ENCODE peak calls at places on chromosomes 6 and 20, in four cellular contexts. One of them, this sample, is unnamed.
A peak's percentile ranks its signal among the peaks of the same experiment; 100 is the strongest.

GRCh38 chr6:158050107-158050735 is 68.6 kb downstream of the SYNJ2 start:
- DNase-seq in K562: no peak
- DNase-seq in GM12878: no peak
- DNase-seq in HepG2: no peak
- DNase-seq in this sample: no peak

GRCh38 chr6:34656378-34657036 is 40.1 kb downstream of the ILRUN start:
- DNase-seq in K562: no peak
- DNase-seq in GM12878: peak; percentile 97
- DNase-seq in HepG2: peak; percentile 76
- DNase-seq in this sample: no peak

GRCh38 chr6:135165031-135165430 is 16.1 kb upstream of the MYB start:
- DNase-seq in K562: no peak
- DNase-seq in GM12878: no peak
- DNase-seq in HepG2: no peak
- DNase-seq in this sample: no peak

GRCh38 chr20:50395258-50395729 is 114.9 kb upstream of the PTPN1 start:
- DNase-seq in K562: no peak
- DNase-seq in GM12878: no peak
- DNase-seq in HepG2: no peak
- DNase-seq in this sample: no peak

GRCh38 chr6:35164868-35165267 is 23.7 kb upstream of the TCP11 start:
- DNase-seq in K562: no peak
- DNase-seq in GM12878: no peak
- DNase-seq in HepG2: no peak
- DNase-seq in this sample: no peak

GRCh38 chr20:5073154-5074049 is 46.4 kb downstream of the PCNA start:
- DNase-seq in K562: no peak
- DNase-seq in GM12878: no peak
- DNase-seq in HepG2: peak; percentile 87
- DNase-seq in this sample: peak; percentile 97

GRCh38 chr20:46784450-46785127 is 75.1 kb downstream of the SLC2A10 start:
- DNase-seq in K562: no peak
- DNase-seq in GM12878: no peak
- DNase-seq in HepG2: peak; percentile 29
- DNase-seq in this sample: no peak

GRCh38 chr6:162026843-162027242 is 700.7 kb downstream of the PRKN start:
- DNase-seq in K562: no peak
- DNase-seq in GM12878: no peak
- DNase-seq in HepG2: no peak
- DNase-seq in this sample: no peak

GRCh38 chr6:122553697-122554096 is 56.5 kb upstream of the PKIB start:
- DNase-seq in K562: no peak
- DNase-seq in GM12878: no peak
- DNase-seq in HepG2: no peak
- DNase-seq in this sample: no peak

GRCh38 chr6:112409311-112409710 is 62.2 kb downstream of the RFPL4B start:
- DNase-seq in K562: no peak
- DNase-seq in GM12878: no peak
- DNase-seq in HepG2: no peak
- DNase-seq in this sample: no peak

GRCh38 chr6:53233309-53233708 is 84.7 kb upstream of the GCM1 start:
- DNase-seq in K562: no peak
- DNase-seq in GM12878: no peak
- DNase-seq in HepG2: no peak
- DNase-seq in this sample: no peak

GRCh38 chr20:20969701-20970100 is 136.5 kb downstream of the LINC00237 start:
- DNase-seq in K562: no peak
- DNase-seq in GM12878: no peak
- DNase-seq in HepG2: no peak
- DNase-seq in this sample: no peak

GRCh38 chr6:128036808-128037570 is 136.1 kb upstream of the THEMIS start:
- DNase-seq in K562: no peak
- DNase-seq in GM12878: no peak
- DNase-seq in HepG2: no peak
- DNase-seq in this sample: no peak

GRCh38 chr6:24666097-24666615 is 543 bp downstream of the TDP2 start:
- DNase-seq in K562: peak; percentile 40
- DNase-seq in GM12878: no peak
- DNase-seq in HepG2: no peak
- DNase-seq in this sample: no peak

GRCh38 chr6:147099974-147100373 is 104.2 kb upstream of the STXBP5 start:
- DNase-seq in K562: no peak
- DNase-seq in GM12878: no peak
- DNase-seq in HepG2: no peak
- DNase-seq in this sample: no peak

GRCh38 chr20:24949756-24950127 is 673 bp downstream of the CST7 start:
- DNase-seq in K562: no peak
- DNase-seq in GM12878: no peak
- DNase-seq in HepG2: no peak
- DNase-seq in this sample: no peak

GRCh38 chr20:58852559-58853271 is at the start of gene GNAS:
- DNase-seq in K562: peak; percentile 39
- DNase-seq in GM12878: no peak
- DNase-seq in HepG2: peak; percentile 21
- DNase-seq in this sample: peak; percentile 62

GRCh38 chr6:147909645-147910044 is 401.2 kb downstream of the SAMD5 start:
- DNase-seq in K562: no peak
- DNase-seq in GM12878: no peak
- DNase-seq in HepG2: no peak
- DNase-seq in this sample: no peak

GRCh38 chr20:46823271-46823747 is 71.3 kb upstream of the EYA2 start:
- DNase-seq in K562: no peak
- DNase-seq in GM12878: no peak
- DNase-seq in HepG2: no peak
- DNase-seq in this sample: no peak

GRCh38 chr20:7106910-7107309 is 339.4 kb downstream of the BMP2 start:
- DNase-seq in K562: no peak
- DNase-seq in GM12878: no peak
- DNase-seq in HepG2: no peak
- DNase-seq in this sample: no peak

GRCh38 chr20:43579861-43580793 is 10.6 kb upstream of the IFT52 start:
- DNase-seq in K562: no peak
- DNase-seq in GM12878: no peak
- DNase-seq in HepG2: no peak
- DNase-seq in this sample: no peak

GRCh38 chr6:13289789-13290318 is 38.5 kb downstream of the TBC1D7 start:
- DNase-seq in K562: peak; percentile 21
- DNase-seq in GM12878: no peak
- DNase-seq in HepG2: peak; percentile 98
- DNase-seq in this sample: no peak

GRCh38 chr6:33894438-33894837 is 90.6 kb upstream of the MLN start:
- DNase-seq in K562: no peak
- DNase-seq in GM12878: no peak
- DNase-seq in HepG2: no peak
- DNase-seq in this sample: no peak

GRCh38 chr6:141123497-141123896 is 1009.2 kb upstream of the GJE1 start:
- DNase-seq in K562: no peak
- DNase-seq in GM12878: no peak
- DNase-seq in HepG2: no peak
- DNase-seq in this sample: no peak

GRCh38 chr6:166300357-166300987 is 7.7 kb downstream of the PRR18 start:
- DNase-seq in K562: no peak
- DNase-seq in GM12878: no peak
- DNase-seq in HepG2: no peak
- DNase-seq in this sample: no peak

GRCh38 chr6:36656441-36656840 is 22.1 kb upstream of the CDKN1A start:
- DNase-seq in K562: no peak
- DNase-seq in GM12878: no peak
- DNase-seq in HepG2: no peak
- DNase-seq in this sample: no peak

GRCh38 chr6:36659271-36659670 is 19.2 kb upstream of the CDKN1A start:
- DNase-seq in K562: no peak
- DNase-seq in GM12878: no peak
- DNase-seq in HepG2: no peak
- DNase-seq in this sample: no peak

GRCh38 chr6:36657265-36657664 is 21.2 kb upstream of the CDKN1A start:
- DNase-seq in K562: no peak
- DNase-seq in GM12878: no peak
- DNase-seq in HepG2: no peak
- DNase-seq in this sample: no peak

GRCh38 chr6:36655073-36655847 is 23.3 kb upstream of the CDKN1A start:
- DNase-seq in K562: no peak
- DNase-seq in GM12878: no peak
- DNase-seq in HepG2: no peak
- DNase-seq in this sample: no peak

DNA sequence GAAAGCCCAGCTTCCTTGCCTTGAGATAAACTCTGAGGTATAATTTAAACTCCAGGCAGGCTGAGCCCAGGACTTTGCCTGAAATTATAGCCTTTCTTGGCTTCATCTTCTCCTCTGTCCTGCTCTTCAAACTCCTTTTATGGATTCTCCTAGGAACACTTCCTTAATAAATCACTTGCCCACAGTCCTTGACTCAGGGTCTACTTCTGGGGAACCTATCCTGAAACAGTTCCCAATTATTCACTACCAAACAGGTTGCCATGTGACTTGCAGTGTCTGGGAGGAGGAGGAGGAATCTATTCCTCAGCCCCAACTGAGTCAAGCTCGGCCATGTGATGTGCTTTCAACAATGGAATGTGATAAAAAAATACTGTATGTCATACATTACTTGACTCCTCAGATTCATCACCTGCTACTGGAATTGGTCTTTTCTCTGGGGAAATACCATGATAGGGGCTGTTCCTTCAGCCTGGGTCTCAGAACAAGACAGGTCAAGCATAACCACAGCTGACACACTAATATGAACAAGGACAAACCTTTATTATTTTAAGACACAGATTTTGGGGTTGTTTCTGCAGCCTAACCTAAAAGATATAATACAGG is 20.5 kb upstream of the CDKN1A start:
- DNase-seq in K562: no peak
- DNase-seq in GM12878: no peak
- DNase-seq in HepG2: no peak
- DNase-seq in this sample: no peak
- TF ChIP-seq CHD4 in K562: no peak
- TF ChIP-seq CHD4 in GM12878: no peak
- TF ChIP-seq CHD4 in HepG2: no peak
- TF ChIP-seq CHD4 in this sample: no peak

DNA sequence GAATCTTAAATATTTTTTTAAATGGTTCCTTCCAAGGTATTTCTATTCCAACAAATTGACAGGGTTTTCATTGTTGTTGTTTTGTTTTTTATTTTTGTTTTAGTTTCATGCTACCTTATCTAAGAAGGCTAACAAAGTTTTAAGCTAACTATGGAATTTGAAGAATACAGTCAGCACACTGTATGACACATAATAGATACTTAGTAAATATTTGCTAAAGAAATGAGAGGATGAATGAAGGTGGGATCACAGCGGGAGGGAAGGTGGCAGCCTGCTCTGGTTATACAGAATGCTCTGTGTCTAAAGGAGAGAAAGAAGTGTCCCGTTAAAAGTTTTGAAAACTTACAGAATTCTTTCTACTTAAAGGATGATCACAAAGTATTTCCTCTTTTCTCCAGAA is 43.7 kb upstream of the DST start:
- DNase-seq in K562: no peak
- DNase-seq in GM12878: no peak
- DNase-seq in HepG2: peak; percentile 50
- DNase-seq in this sample: no peak
- TF ChIP-seq CHD2 in K562: no peak
- TF ChIP-seq CHD2 in GM12878: no peak
- TF ChIP-seq CHD2 in HepG2: no peak
- TF ChIP-seq CHD2 in this sample: no peak

GRCh38 chr6:108958900-108959770 is 110.9 kb downstream of the ARMC2 start:
- DNase-seq in K562: no peak
- DNase-seq in GM12878: no peak
- DNase-seq in HepG2: no peak
- DNase-seq in this sample: no peak
- TF ChIP-seq CHD4 in K562: no peak
- TF ChIP-seq CHD4 in GM12878: no peak
- TF ChIP-seq CHD4 in HepG2: no peak
- TF ChIP-seq CHD4 in this sample: no peak

DNA sequence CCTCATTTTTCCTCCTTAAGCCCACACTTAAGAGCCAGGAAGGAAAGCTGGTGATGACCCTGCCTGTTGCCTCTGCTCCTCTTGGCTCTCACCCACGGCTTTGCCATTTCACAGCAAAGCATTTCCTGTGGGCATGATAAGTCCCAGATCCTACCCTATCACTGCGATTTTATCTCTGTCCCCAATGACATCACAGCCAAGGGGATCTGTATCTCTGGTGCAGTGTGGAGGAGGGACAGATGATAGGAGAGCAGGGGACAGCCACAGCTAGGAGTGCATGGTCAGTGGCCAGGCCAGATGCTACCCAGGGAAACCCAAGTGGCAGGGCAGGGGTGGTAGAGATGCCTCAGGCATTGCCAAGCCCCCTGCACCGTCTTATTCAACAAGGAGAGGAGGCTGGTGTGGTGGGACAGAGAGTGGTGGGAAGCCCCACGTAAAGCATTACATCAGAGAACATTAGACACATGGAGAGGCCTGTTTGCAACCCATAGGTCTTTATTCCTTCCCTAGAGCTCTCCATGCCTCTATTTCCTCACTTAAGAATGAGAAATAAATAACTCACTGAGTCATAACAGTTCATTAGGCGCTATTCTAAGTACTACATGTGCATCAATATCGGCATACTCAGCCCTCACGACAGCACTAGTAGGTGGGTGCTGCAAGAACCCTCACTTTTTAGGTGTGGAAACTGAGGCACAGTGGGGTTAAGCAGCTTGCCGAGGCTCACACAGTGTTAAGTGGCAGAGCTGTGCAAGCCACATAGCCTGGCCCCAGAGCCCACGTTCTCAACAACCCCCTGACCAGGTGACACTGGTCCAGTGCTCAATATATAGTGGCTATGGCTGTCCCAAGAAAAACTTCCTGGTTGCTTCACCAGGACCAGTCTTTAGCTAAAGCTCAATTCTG is 4.6 kb downstream of the TFEB start:
- DNase-seq in K562: no peak
- DNase-seq in GM12878: no peak
- DNase-seq in HepG2: no peak
- DNase-seq in this sample: no peak
- TF ChIP-seq CHD2 in K562: no peak
- TF ChIP-seq CHD2 in GM12878: peak; percentile 17
- TF ChIP-seq CHD2 in HepG2: no peak
- TF ChIP-seq CHD2 in this sample: no peak

DNA sequence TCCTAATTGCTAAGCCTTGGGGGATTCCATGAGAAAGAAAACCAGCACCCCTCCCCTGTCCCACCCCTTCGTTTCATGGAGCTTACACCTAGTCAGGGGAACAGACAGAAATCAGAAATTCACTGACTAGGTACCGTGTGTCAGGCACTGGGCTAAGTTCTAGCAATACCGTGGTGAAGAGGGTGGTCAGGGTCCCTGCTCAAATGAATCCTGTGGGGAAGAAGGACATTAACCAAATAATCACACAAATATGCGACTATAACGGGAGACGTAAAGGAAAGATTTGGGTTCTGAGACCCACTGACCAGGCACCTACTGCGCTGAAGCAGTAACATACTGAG is 65.1 kb upstream of the TOP1 start:
- DNase-seq in K562: no peak
- DNase-seq in GM12878: no peak
- DNase-seq in HepG2: no peak
- DNase-seq in this sample: no peak
- TF ChIP-seq CHD4 in K562: no peak
- TF ChIP-seq CHD4 in GM12878: no peak
- TF ChIP-seq CHD4 in HepG2: no peak
- TF ChIP-seq CHD4 in this sample: no peak

GRCh38 chr6:132746049-132746448 is 11.7 kb downstream of the VNN2 start:
- DNase-seq in K562: no peak
- DNase-seq in GM12878: no peak
- DNase-seq in HepG2: no peak
- DNase-seq in this sample: no peak
- TF ChIP-seq CHD2 in K562: no peak
- TF ChIP-seq CHD2 in GM12878: no peak
- TF ChIP-seq CHD2 in HepG2: no peak
- TF ChIP-seq CHD2 in this sample: no peak

This sample was measured in A549.